ENCODE peak calls at places on chromosomes 3 and 15, in eight cellular contexts. L, H, M, S, T, X, O and Z are unnamed samples.

GRCh38 chr3:86772699-86773098 is 218.2 kb downstream of the VGLL3 start:
- DNase-seq in O (no peak), M (no peak), L (no peak), T (no peak), X (no peak), S (no peak), H (no peak), Z (no peak)

GRCh38 chr3:109545746-109546145 is 208.4 kb upstream of the DPPA4 start:
- DNase-seq in T (no peak), H (no peak), M (no peak), S (no peak), L (no peak), X (no peak), O (no peak), Z (no peak)

GRCh38 chr3:45915518-45916231 is 27.6 kb upstream of the CXCR6 start:
- DNase-seq in L (no peak), T (peak), H (peak), O (peak), X (no peak), M (peak), S (peak), Z (peak)

GRCh38 chr3:141345951-141346817 is 22.1 kb upstream of the ZBTB38 start:
- DNase-seq in L (no peak), T (no peak), M (peak), S (no peak), H (no peak), X (peak), O (no peak), Z (no peak)

GRCh38 chr15:79434361-79434760 is 2.2 kb downstream of the MINAR1 start:
- DNase-seq in T (no peak), X (no peak), H (no peak), S (no peak), L (no peak), M (no peak), O (no peak), Z (no peak)

GRCh38 chr15:54504695-54505094 is 526.5 kb downstream of the UNC13C start:
- DNase-seq in H (no peak), M (no peak), T (no peak), X (no peak), S (no peak), L (no peak), O (no peak), Z (no peak)

GRCh38 chr3:180408654-180409053 is 193.3 kb upstream of the TTC14 start:
- DNase-seq in L (no peak), S (peak), T (peak), M (no peak), X (no peak), H (no peak), O (no peak), Z (peak)

GRCh38 chr3:141308588-141309218 is 59.6 kb upstream of the ZBTB38 start:
- DNase-seq in H (no peak), X (no peak), O (peak), T (peak), M (peak), L (peak), S (peak), Z (peak)

GRCh38 chr3:17841190-17841828 is 98.9 kb upstream of the TBC1D5 start:
- DNase-seq in S (peak), T (peak), O (peak), M (peak), L (peak), H (peak), X (peak), Z (peak)

GRCh38 chr3:69738291-69738690 is 973 bp upstream of the MITF start:
- DNase-seq in S (peak), T (no peak), X (no peak), L (no peak), M (peak), H (no peak), O (peak), Z (peak)

GRCh38 chr15:66503780-66504562 is 684 bp downstream of the RPL4 start:
- DNase-seq in T (no peak), H (no peak), S (no peak), X (no peak), M (no peak), O (no peak), L (no peak), Z (no peak)

GRCh38 chr15:66505430-66505811 is 295 bp downstream of the ZWILCH start:
- DNase-seq in O (peak), M (no peak), H (no peak), T (no peak), X (no peak), S (no peak), L (no peak), Z (no peak)

GRCh38 chr15:66508293-66508883 is 3.3 kb downstream of the ZWILCH start:
- DNase-seq in T (no peak), M (no peak), H (no peak), S (no peak), L (no peak), O (no peak), X (no peak), Z (no peak)

GRCh38 chr15:66504563-66505429 is at the start of the genes RPL4 and ZWILCH:
- DNase-seq in M (peak), O (peak), X (peak), T (peak), S (peak), H (peak), L (peak), Z (peak)

DNA sequence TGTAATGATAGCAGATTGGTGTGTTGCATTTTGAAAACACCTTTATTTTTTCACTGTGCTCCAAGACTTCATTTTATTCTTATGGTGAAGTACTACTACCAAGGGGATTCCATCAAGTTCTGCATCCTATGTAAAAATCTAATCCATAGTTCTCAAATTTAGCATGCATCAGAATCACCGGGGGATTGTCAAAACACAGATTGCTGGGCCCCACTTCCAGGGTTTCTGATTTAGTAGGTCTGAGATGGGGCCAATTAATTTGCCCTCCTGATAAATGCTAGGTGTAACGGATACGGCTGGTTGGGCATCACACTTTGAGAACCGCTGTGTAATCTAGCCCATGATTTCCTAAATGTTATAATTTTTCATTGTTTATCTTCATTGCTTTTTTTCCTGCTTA is 692 bp downstream of the ZWILCH start:
- DNase-seq in T (no peak), L (no peak), S (no peak), O (no peak), X (no peak), M (no peak), H (no peak), Z (no peak)
- H3K4me3 ChIP-seq in T (peak), L (peak), S (peak), O (peak), X (peak), M (peak), H (peak), Z (peak)

DNA sequence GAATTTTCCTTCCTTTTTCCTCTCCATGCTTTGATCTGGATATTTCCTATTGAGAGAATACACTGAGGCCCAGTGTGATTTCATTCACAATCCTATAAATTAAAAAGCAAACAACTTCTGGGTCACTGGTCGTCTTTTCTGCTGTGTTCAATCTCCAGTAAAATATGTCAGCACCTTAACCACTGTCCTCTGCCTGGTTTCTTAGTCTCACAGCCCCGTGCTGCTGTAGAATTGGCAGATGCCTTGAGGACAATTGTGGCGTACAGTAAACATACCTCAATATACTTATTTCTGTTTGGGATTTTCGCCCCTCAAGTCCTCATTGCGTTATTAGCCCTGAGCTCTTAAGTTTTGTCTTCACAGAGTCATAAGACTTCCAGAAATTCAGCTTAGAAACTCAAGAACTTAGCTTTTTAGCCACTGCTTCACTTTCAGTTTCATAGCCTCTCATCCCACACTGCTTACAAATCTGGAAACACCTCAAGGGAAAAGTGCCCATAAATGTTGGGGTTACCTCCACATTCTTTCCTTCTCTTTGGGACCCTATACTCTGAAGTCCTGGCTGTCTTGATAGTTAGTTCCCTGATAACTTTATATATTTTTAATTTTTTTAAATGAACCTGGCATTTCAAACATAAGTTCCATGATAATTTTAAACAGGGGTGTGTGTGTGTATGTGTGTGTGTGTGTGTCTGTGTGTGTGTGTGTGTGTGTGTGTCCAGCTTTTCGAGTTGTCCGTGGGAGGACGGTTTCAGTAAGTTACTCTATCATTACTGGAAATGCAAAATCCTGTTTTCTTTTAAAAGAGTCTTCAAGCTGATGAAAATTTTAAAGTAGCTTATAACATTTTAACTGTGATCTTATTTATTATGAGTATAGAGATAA is 238.4 kb upstream of the CTDSPL start:
- DNase-seq in M (no peak), H (no peak), S (no peak), X (no peak), L (no peak), O (no peak), T (no peak), Z (no peak)
- H3K4me3 ChIP-seq in M (peak), H (no peak), S (no peak), X (no peak), L (peak), O (no peak), T (no peak), Z (no peak)

GRCh38 chr15:80777836-80778620 is 1.1 kb upstream of the CEMIP start:
- DNase-seq in O (no peak), S (peak), M (no peak), X (no peak), T (no peak), L (no peak), H (no peak), Z (no peak)
- H3K4me3 ChIP-seq in O (no peak), S (no peak), M (no peak), X (no peak), T (no peak), L (no peak), H (no peak), Z (no peak)

DNA sequence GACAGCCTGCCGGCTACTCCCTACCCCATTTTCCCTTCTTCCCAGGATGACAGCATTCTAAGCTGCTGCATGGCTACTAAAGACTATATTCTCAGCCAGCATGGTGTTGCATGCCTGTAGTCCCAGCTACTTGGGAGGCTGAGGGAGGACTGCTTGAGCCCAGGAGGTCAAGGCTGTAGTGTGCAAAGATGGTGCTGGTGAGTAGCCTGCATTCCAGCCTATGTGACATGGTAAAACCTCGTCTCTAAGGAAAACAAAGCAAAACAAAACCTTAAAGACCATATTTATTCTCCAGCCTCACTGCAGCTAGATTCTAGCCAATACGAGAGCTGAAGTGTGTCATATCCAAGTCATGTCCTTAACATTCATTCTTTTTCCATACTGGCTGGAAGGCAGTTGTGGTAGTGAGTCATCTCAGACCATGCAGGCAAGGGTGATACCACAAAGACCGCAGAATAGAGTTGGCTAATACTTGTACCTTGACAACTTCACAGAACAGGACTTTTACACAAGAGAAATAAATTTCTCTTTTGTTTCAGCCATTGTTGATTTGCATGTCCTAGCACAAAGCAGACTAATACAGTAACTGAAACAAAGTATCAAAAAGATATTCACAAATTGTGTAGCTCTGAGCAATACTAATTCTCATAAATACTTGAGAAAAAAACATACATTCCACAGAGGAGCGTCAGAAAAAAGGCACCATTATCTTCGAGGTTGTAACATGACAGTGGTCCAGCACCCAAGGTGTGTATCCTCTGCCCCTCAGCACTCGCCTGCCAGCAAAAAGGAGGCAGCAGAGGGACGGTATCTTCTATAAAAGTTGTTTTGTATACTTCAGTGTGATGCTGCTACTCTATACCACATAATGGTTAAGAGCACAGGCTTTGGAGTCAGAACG is 14.8 kb downstream of the PBRM1 start:
- DNase-seq in H (no peak), S (peak), L (no peak), T (peak), X (peak), O (peak), M (peak), Z (peak)
- H3K4me3 ChIP-seq in H (no peak), S (no peak), L (no peak), T (no peak), X (no peak), O (peak), M (no peak), Z (no peak)

DNA sequence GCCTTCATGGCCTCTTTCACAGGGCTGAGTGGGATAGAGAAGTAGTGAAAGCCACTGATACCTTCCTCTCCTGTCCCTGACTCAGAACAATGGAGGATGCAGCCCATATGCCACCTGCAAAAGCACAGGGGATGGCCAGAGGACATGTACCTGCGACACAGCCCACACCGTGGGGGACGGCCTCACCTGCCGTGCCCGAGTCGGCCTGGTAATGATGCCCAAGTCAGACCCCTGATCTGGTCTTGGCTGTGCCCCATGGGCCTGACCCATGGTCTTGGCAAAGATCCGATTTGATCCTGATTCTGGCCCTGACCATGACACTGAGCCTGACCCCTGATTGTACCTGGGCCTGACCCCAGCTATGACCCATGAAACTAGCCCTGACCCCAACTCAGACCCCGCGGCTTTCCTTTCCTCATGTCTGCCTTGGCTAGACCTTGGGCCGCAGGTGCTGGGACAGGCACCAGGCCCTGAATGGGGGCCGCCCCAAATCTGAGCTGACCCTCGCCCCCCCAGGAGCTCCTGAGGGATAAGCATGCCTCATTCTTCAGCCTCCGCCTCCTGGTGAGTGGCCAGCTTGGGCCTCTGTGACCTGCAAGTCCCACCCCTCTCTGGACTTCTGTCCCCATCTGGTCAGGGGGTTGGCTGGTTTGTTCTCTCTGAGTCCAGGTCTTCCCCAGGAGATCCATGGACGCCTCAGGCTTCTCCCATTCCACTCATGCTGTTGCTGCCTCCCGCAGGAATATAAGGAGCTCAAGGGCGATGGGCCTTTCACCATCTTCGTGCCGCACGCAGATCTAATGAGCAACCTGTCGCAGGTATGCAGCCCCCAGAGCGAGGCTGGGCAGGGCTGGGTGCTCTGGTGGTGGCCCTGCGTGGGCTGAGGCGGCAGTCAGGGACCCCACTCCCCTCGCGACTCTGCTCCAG is 15.6 kb downstream of the NT5DC2 start:
- DNase-seq in M (no peak), X (no peak), L (no peak), H (no peak), T (no peak), O (no peak), S (no peak), Z (no peak)
- H3K4me3 ChIP-seq in M (no peak), X (no peak), L (peak), H (no peak), T (no peak), O (no peak), S (no peak), Z (no peak)